ENCODE peak calls at places on chromosomes 16 and 17, in six cellular contexts. K, H, X, G, C and A are unnamed samples.

GRCh38 chr16:29745126-29745852 is 501 bp downstream of the C16orf54 start:
- DNase-seq in K (no peak), G (no peak), H (no peak), C (no peak), X (no peak), A (peak; percentile 20)

GRCh38 chr17:77827039-77827438 is 131.5 kb upstream of the TNRC6C start:
- DNase-seq in H (no peak), X (no peak), K (no peak), G (no peak), C (no peak), A (no peak)

GRCh38 chr16:74710401-74710800 is 9.7 kb upstream of the MLKL start:
- DNase-seq in X (no peak), G (no peak), K (no peak), H (no peak), C (no peak), A (no peak)

GRCh38 chr17:1714488-1714979 is 4.4 kb upstream of the TLCD2 start:
- DNase-seq in G (peak; percentile 97), X (peak; percentile 96), K (peak; percentile 99), C (peak; percentile 95), H (no peak), A (peak; percentile 99)

GRCh38 chr17:75731716-75732498 is 10.6 kb downstream of the ITGB4 start:
- DNase-seq in H (no peak), X (no peak), G (no peak), C (no peak), K (no peak), A (no peak)

GRCh38 chr16:87072101-87072500 is 245.1 kb downstream of the C16orf95 start:
- DNase-seq in C (no peak), G (no peak), X (no peak), H (no peak), K (no peak), A (no peak)

GRCh38 chr17:61127960-61128359 is 271.7 kb upstream of the TBX2 start:
- DNase-seq in C (no peak), K (no peak), G (no peak), H (no peak), X (no peak), A (no peak)

GRCh38 chr17:1829189-1829578 is 518 bp downstream of the SMYD4 start:
- DNase-seq in H (peak; percentile 49), G (peak; percentile 60), C (peak; percentile 4), X (no peak), K (no peak), A (no peak)

GRCh38 chr16:4136229-4136813 is 20.1 kb upstream of the ADCY9 start:
- DNase-seq in K (no peak), C (no peak), G (peak; percentile 57), H (no peak), X (no peak), A (no peak)

GRCh38 chr17:45992904-45993303 is 6.1 kb upstream of the STH start:
- DNase-seq in K (no peak), C (no peak), G (no peak), H (no peak), X (peak; percentile 34), A (no peak)

GRCh38 chr17:74305865-74306654 is 20.0 kb upstream of the KIF19 start:
- DNase-seq in G (no peak), C (no peak), K (no peak), X (peak; percentile 31), H (peak; percentile 46), A (no peak)

GRCh38 chr17:68314916-68315535 is 23.7 kb downstream of the ARSG start:
- DNase-seq in C (no peak), K (no peak), H (no peak), X (no peak), G (no peak), A (no peak)

GRCh38 chr16:79897444-79898146 is 297.1 kb upstream of the MAF start:
- DNase-seq in C (no peak), X (no peak), K (no peak), G (no peak), H (no peak), A (no peak)

GRCh38 chr17:75130632-75131277 is 787 bp downstream of the NT5C start:
- DNase-seq in C (peak; percentile 87), X (peak; percentile 87), G (peak; percentile 44), K (no peak), H (peak; percentile 71), A (peak; percentile 45)

GRCh38 chr17:81891303-81891552 is 158 bp downstream of the ALYREF start:
- DNase-seq in C (no peak), X (no peak), G (no peak), H (no peak), K (no peak), A (no peak)
- H3K4me1 ChIP-seq in C (peaks cover 25% of the 10 kb centered on the region), X (peaks cover 7% of the 10 kb centered on the region), G (peaks cover 26% of the 10 kb centered on the region), H (peaks cover 20% of the 10 kb centered on the region), K (peaks cover 8% of the 10 kb centered on the region), A (peaks cover 43% of the 10 kb centered on the region)

DNA sequence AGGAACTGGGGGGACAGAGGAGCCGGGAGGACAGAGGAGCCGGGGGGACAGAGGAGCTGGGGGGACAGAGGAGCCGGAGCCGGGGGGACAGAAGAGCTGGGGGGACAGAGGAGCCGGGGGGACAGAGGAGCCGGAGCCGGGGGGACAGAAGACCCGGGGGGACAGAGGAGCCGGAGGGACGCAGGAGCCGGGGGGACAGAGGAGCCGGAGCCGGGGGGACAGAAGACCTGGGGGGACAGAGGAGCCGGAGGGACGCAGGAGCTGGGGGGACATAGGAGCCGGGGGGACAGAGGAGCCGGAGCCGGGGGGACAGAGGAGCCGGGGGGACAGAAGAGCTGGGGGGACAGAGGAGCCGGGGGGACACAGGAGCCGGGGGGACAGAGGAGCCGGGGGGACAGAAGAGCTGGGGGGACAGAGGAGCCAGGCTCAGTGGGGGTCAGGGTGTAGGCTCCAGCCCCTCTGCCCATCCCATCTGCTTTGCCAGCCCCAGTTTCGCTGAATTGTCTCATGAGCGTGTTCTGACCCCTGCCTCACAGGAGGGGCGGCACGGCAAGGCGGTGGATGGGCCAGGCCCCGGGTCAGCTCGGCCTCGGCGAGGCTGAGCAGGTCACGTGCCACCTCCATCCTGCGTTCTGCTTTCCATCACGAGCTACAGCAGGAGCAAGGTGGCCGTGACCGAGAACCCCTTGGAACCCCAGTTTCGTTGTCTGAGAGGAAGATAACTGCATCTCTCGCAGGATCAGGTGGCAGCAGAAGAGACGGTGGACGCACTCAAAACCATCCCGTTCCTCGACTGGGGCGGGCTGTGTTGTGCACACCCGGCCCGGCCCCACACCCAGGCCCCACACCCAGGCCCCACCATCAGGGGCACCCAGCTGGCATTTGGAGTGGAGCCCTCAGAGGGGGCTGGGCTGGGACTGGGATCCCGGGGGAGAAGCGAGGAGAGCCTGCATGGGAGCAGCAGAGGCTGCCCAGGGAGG is 26.1 kb upstream of the CBFA2T3 start:
- DNase-seq in H (no peak), G (no peak), K (no peak), C (no peak), X (no peak), A (no peak)
- H3K27me3 ChIP-seq in H (no peaks in the 10 kb centered on the region), G (no peaks in the 10 kb centered on the region), K (no peaks in the 10 kb centered on the region), C (peaks cover 22% of the 10 kb centered on the region), X (peaks cover 32% of the 10 kb centered on the region), A (peaks cover 75% of the 10 kb centered on the region)

GRCh38 chr17:15273141-15273793 is 8.1 kb upstream of the PMP22 start:
- DNase-seq in K (no peak), C (peak; percentile 91), X (no peak), G (no peak), H (no peak), A (no peak)

GRCh38 chr17:15274017-15274416 is 8.9 kb upstream of the PMP22 start:
- DNase-seq in X (no peak), H (no peak), G (no peak), C (no peak), K (no peak), A (no peak)

GRCh38 chr17:15270628-15271381 is 5.7 kb upstream of the PMP22 start:
- DNase-seq in H (no peak), C (no peak), X (no peak), G (no peak), K (no peak), A (no peak)

GRCh38 chr17:15269690-15270089 is 4.6 kb upstream of the PMP22 start:
- DNase-seq in X (no peak), H (no peak), C (no peak), K (no peak), G (no peak), A (no peak)

GRCh38 chr17:15271731-15272130 is 6.6 kb upstream of the PMP22 start:
- DNase-seq in X (no peak), C (no peak), K (no peak), H (no peak), G (no peak), A (no peak)
- H3K4me1 ChIP-seq in X (no peaks in the 10 kb centered on the region), C (peaks cover 37% of the 10 kb centered on the region), K (no peaks in the 10 kb centered on the region), H (no peaks in the 10 kb centered on the region), G (no peaks in the 10 kb centered on the region), A (peaks cover 26% of the 10 kb centered on the region)

DNA sequence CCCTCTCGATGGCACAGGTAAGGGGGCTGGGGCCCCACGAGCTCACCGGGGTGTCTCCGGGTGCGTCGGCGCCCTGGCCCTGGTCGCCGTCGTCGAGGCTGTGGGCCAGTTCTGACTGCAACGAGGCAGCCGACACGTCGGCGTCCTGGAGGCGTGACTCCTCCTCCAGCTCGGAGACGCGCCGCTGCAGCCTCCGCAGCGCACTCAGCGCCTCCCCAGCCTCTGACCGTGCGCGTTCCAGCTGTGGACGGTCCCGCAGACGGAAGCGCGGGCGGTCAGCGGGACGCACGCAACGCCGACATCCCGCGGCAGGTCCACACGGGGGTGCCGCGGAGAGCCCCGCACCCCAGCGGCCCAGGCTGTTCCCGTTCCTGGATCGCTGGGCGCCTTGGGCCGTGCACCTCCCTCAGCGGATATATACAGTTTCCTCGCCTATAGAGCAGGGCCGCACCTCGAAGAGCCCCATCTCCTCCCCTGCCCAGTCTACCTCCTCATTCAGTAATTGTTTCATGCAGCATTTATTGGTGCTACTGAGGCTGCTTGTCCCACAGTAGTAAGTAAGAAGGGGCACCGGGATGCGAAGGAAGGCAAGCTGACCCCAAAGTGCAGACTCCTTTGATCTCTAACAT is 5.8 kb downstream of the THOC6 start:
- DNase-seq in X (no peak), C (no peak), K (no peak), H (no peak), G (no peak), A (no peak)
- H3K27me3 ChIP-seq in X (peaks cover 37% of the 10 kb centered on the region), C (peaks cover 39% of the 10 kb centered on the region), K (peaks cover 4% of the 10 kb centered on the region), H (no peaks in the 10 kb centered on the region), G (no peaks in the 10 kb centered on the region), A (peaks cover 57% of the 10 kb centered on the region)

DNA sequence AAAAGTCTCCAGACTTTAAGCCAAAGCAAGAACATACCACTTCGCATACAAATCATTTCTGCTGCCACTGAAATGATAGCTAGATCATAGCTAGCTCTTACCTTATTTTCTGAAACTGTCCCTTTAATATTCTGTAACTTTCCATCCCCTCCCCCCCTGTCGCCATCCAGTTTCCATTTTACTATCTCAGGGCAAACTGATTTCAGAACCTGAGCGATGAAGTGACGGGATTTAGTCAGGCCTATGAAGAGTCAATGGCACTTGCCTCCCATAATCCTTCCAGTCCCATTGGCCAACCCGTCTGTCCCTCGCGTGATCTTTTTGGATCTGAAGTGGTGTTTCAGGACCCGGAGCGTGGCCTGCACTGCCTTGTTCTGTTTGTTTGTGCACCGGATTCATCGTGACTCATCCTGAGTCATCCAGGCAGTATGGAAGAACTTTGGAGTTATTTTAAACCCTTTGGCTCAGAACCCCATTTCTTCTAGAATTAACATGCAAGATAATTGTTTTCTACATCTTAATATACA is 199.8 kb upstream of the CHMP6 start:
- DNase-seq in C (peak; percentile 97), K (peak; percentile 77), G (peak; percentile 21), X (no peak), H (no peak), A (no peak)
- H3K4me1 ChIP-seq in C (peaks cover 66% of the 10 kb centered on the region), K (peaks cover 16% of the 10 kb centered on the region), G (no peaks in the 10 kb centered on the region), X (peaks cover 10% of the 10 kb centered on the region), H (peaks cover 39% of the 10 kb centered on the region), A (peaks cover 61% of the 10 kb centered on the region)

GRCh38 chr16:22646948-22647556 is 136.4 kb downstream of the NPIPB5 start:
- DNase-seq in X (no peak), H (no peak), C (no peak), G (no peak), K (no peak), A (no peak)
- H3K27me3 ChIP-seq in X (no peaks in the 10 kb centered on the region), H (no peaks in the 10 kb centered on the region), C (peaks cover 31% of the 10 kb centered on the region), G (no peaks in the 10 kb centered on the region), K (no peaks in the 10 kb centered on the region), A (peaks cover 90% of the 10 kb centered on the region)

GRCh38 chr17:29160253-29160652 is 19.9 kb downstream of the MYO18A start:
- DNase-seq in K (no peak), G (no peak), H (no peak), C (no peak), X (no peak), A (no peak)
- H3K4me1 ChIP-seq in K (peaks cover 14% of the 10 kb centered on the region), G (peaks cover 58% of the 10 kb centered on the region), H (peaks cover 8% of the 10 kb centered on the region), C (peaks cover 69% of the 10 kb centered on the region), X (peaks cover 14% of the 10 kb centered on the region), A (peaks cover 75% of the 10 kb centered on the region)